ENCODE peak calls at places on chromosomes 3 and 15, in eight cellular contexts. T, N, D, G, J, Q, C and Y are unnamed samples. For H3K4me1, the result is how much of the 10 kb centered on the place peaks cover.

GRCh38 chr15:43899928-43900327 is 73.1 kb downstream of the WDR76 start:
- DNase-seq in T (peak), N (no peak), D (no peak), G (no peak), J (no peak), Q (no peak), C (no peak), Y (no peak)

GRCh38 chr15:101029971-101030661 is 111.0 kb downstream of the LRRK1 start:
- DNase-seq in T (no peak), N (peak), D (no peak), G (no peak), J (no peak), Q (peak), C (no peak), Y (no peak)

GRCh38 chr15:72117448-72117697 is 577 bp downstream of the MYO9A start:
- DNase-seq in T (peak), N (peak), D (peak), G (peak), J (peak), Q (peak), C (peak), Y (no peak)

GRCh38 chr3:58577269-58577821 is at the start of gene FAM107A:
- DNase-seq in T (peak), N (peak), D (no peak), G (no peak), J (no peak), Q (peak), C (no peak), Y (no peak)

GRCh38 chr3:177578488-177578887 is 381.2 kb upstream of the TBL1XR1 start:
- DNase-seq in T (no peak), N (no peak), D (no peak), G (no peak), J (no peak), Q (no peak), C (no peak), Y (no peak)

GRCh38 chr3:160973067-160973466 is 132.1 kb downstream of the B3GALNT1 start:
- DNase-seq in T (no peak), N (no peak), D (no peak), G (no peak), J (no peak), Q (no peak), C (no peak), Y (no peak)

GRCh38 chr15:36501063-36501678 is 78.3 kb upstream of the CDIN1 start:
- DNase-seq in T (peak), N (no peak), D (peak), G (peak), J (no peak), Q (no peak), C (no peak), Y (peak)

GRCh38 chr3:133821767-133822638 is 16.4 kb downstream of the SRPRB start:
- DNase-seq in T (peak), N (no peak), D (no peak), G (no peak), J (no peak), Q (peak), C (no peak), Y (no peak)

GRCh38 chr3:16455001-16455400 is 58.5 kb downstream of the RFTN1 start:
- DNase-seq in T (no peak), N (peak), D (no peak), G (no peak), J (no peak), Q (no peak), C (no peak), Y (no peak)

GRCh38 chr3:174342941-174343431 is 516.1 kb upstream of the NAALADL2 start:
- DNase-seq in T (peak), N (no peak), D (no peak), G (no peak), J (no peak), Q (no peak), C (no peak), Y (no peak)

GRCh38 chr3:71050521-71051258 is 532.8 kb downstream of the FOXP1 start:
- DNase-seq in T (no peak), N (no peak), D (peak), G (no peak), J (no peak), Q (no peak), C (no peak), Y (peak)

GRCh38 chr3:131072845-131073244 is 46.2 kb downstream of the NEK11 start:
- DNase-seq in T (peak), N (no peak), D (no peak), G (no peak), J (no peak), Q (no peak), C (no peak), Y (peak)

GRCh38 chr3:153756816-153757215 is 364.4 kb upstream of the ARHGEF26 start:
- DNase-seq in T (peak), N (no peak), D (no peak), G (no peak), J (no peak), Q (no peak), C (no peak), Y (no peak)

GRCh38 chr3:54965746-54966145 is 37.9 kb upstream of the LRTM1 start:
- DNase-seq in T (peak), N (no peak), D (no peak), G (no peak), J (no peak), Q (no peak), C (no peak), Y (no peak)

GRCh38 chr15:99343836-99344551 is 92.7 kb downstream of the LRRC28 start:
- DNase-seq in T (no peak), N (no peak), D (peak), G (no peak), J (no peak), Q (peak), C (no peak), Y (peak)

GRCh38 chr3:9014189-9014588 is 50.9 kb upstream of the RAD18 start:
- DNase-seq in T (peak), N (no peak), D (no peak), G (no peak), J (no peak), Q (no peak), C (no peak), Y (no peak)

GRCh38 chr15:99704444-99704838 is 28.8 kb downstream of the LYSMD4 start:
- DNase-seq in T (peak), N (no peak), D (peak), G (peak), J (no peak), Q (no peak), C (no peak), Y (peak)

GRCh38 chr15:96031426-96031825 is 299.1 kb upstream of the NR2F2 start:
- DNase-seq in T (no peak), N (no peak), D (no peak), G (no peak), J (no peak), Q (no peak), C (no peak), Y (no peak)

GRCh38 chr3:78112266-78112665 is 1072.4 kb downstream of the ROBO2 start:
- DNase-seq in T (no peak), N (no peak), D (no peak), G (no peak), J (no peak), Q (no peak), C (no peak), Y (no peak)

GRCh38 chr3:185164428-185165217 is 11.8 kb upstream of the C3orf70 start:
- DNase-seq in T (no peak), N (no peak), D (no peak), G (no peak), J (no peak), Q (no peak), C (no peak), Y (no peak)

GRCh38 chr15:92810418-92811138 is 89.5 kb upstream of the CHD2 start:
- DNase-seq in T (peak), N (peak), D (peak), G (no peak), J (peak), Q (peak), C (no peak), Y (peak)

GRCh38 chr15:63593705-63594671 is 3.2 kb upstream of the FBXL22 start:
- DNase-seq in T (peak), N (no peak), D (peak), G (no peak), J (no peak), Q (no peak), C (no peak), Y (no peak)

GRCh38 chr3:142850395-142851023 is 38.4 kb downstream of the PCOLCE2 start:
- DNase-seq in T (peak), N (peak), D (no peak), G (peak), J (peak), Q (no peak), C (no peak), Y (no peak)

GRCh38 chr3:160343132-160343531 is 55.9 kb downstream of the IFT80 start:
- DNase-seq in T (peak), N (no peak), D (peak), G (no peak), J (no peak), Q (no peak), C (no peak), Y (peak)

GRCh38 chr3:170536712-170537111 is 49.2 kb downstream of the SLC7A14 start:
- DNase-seq in T (no peak), N (no peak), D (no peak), G (no peak), J (no peak), Q (no peak), C (no peak), Y (no peak)

GRCh38 chr15:89837134-89837829 is 22.6 kb upstream of the ANPEP start:
- DNase-seq in T (peak), N (no peak), D (no peak), G (no peak), J (no peak), Q (no peak), C (no peak), Y (no peak)

GRCh38 chr3:49028673-49029562 is at the start of gene IMPDH2:
- DNase-seq in T (peak), N (peak), D (peak), G (peak), J (peak), Q (peak), C (peak), Y (peak)

GRCh38 chr15:49675051-49675450 is 54.2 kb downstream of the DTWD1 start:
- DNase-seq in T (peak), N (no peak), D (no peak), G (peak), J (no peak), Q (no peak), C (no peak), Y (no peak)

GRCh38 chr3:51940648-51941421 is 869 bp downstream of the RRP9 start:
- DNase-seq in T (peak), N (no peak), D (no peak), G (no peak), J (no peak), Q (no peak), C (no peak), Y (peak)

GRCh38 chr3:85481411-85482192 is 522.8 kb downstream of the CADM2 start:
- DNase-seq in T (no peak), N (no peak), D (no peak), G (no peak), J (no peak), Q (no peak), C (no peak), Y (no peak)

GRCh38 chr3:11737742-11738141 is 94.0 kb upstream of the VGLL4 start:
- DNase-seq in T (no peak), N (no peak), D (no peak), G (no peak), J (no peak), Q (no peak), C (no peak), Y (no peak)

GRCh38 chr3:62755285-62755684 is 119.9 kb downstream of the CADPS start:
- DNase-seq in T (peak), N (no peak), D (no peak), G (no peak), J (no peak), Q (no peak), C (no peak), Y (peak)

GRCh38 chr15:77030928-77031375 is 36.0 kb downstream of the PSTPIP1 start:
- DNase-seq in T (no peak), N (no peak), D (no peak), G (no peak), J (no peak), Q (peak), C (no peak), Y (no peak)

GRCh38 chr3:127445581-127446368 is 144.8 kb downstream of the TPRA1 start:
- DNase-seq in T (no peak), N (no peak), D (no peak), G (no peak), J (no peak), Q (no peak), C (no peak), Y (no peak)

GRCh38 chr3:127448671-127449070 is 141.9 kb downstream of the TPRA1 start:
- DNase-seq in T (no peak), N (no peak), D (no peak), G (no peak), J (no peak), Q (no peak), C (no peak), Y (no peak)

GRCh38 chr3:127448161-127448561 is 142.4 kb downstream of the TPRA1 start:
- DNase-seq in T (peak), N (no peak), D (no peak), G (no peak), J (no peak), Q (no peak), C (no peak), Y (peak)

GRCh38 chr3:127444761-127445160 is 145.8 kb downstream of the TPRA1 start:
- DNase-seq in T (no peak), N (no peak), D (no peak), G (no peak), J (no peak), Q (no peak), C (no peak), Y (no peak)

DNA sequence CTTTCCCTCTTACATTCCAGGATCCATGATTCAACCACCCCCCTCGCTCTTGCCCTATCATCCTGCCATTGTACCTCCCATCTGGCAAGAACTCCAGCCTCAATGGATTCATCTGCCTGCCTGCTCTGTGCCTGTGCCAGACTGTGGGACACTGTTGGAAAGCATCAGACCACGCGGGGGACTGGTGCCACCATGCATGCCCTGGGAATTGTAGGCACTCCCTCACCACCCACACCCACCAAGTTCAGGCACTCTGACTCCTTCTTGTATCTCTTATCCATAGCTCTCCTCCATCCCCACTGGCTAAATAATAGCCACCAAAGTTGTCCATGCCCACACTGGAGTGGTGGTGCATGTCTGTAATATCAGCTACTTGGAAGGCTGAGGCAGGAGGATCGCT is 143.8 kb downstream of the TPRA1 start:
- DNase-seq in T (no peak), N (no peak), D (no peak), G (no peak), J (no peak), Q (no peak), C (no peak), Y (no peak)
- H3K4me1 ChIP-seq in T (under half), N (under half), D (under half), G (under half), J (under half), Q (under half), C (under half), Y (under half)

DNA sequence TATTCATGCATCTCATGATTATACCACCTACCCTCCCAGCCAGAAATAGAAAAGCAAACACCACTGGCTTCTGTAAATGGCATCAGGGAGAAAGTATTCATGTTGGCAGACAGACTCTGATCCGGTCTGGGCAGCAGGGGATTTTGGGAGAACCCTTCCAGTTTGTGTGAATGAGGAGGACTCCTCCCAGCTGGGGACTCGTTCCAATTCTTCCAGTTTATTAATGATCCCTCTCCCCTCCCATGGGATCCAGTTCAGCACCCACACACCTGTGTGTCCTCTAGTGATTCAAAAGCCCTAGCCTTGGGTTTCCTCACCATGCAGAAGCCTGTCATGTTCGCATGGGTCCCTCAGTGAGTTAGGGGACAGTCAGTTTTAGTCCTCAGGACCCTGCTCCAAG is 110.9 kb downstream of the IQSEC1 start:
- DNase-seq in T (peak), N (no peak), D (no peak), G (no peak), J (no peak), Q (no peak), C (no peak), Y (no peak)
- H3K4me1 ChIP-seq in T (under half), N (half or more), D (half or more), G (under half), J (half or more), Q (under half), C (half or more), Y (under half)

GRCh38 chr3:150610785-150611184 is 7.7 kb downstream of the SELENOT start:
- DNase-seq in T (peak), N (no peak), D (no peak), G (no peak), J (no peak), Q (no peak), C (no peak), Y (no peak)
- H3K4me1 ChIP-seq in T (under half), N (under half), D (half or more), G (under half), J (under half), Q (under half), C (half or more), Y (under half)

GRCh38 chr15:60396100-60396499 is 1.7 kb downstream of the ANXA2 start:
- DNase-seq in T (peak), N (peak), D (no peak), G (no peak), J (no peak), Q (no peak), C (no peak), Y (no peak)

GRCh38 chr15:60396560-60396963 is 1.2 kb downstream of the ANXA2 start:
- DNase-seq in T (peak), N (no peak), D (peak), G (no peak), J (no peak), Q (no peak), C (no peak), Y (no peak)

GRCh38 chr15:60395276-60396011 is 2.3 kb downstream of the ANXA2 start:
- DNase-seq in T (peak), N (no peak), D (no peak), G (no peak), J (no peak), Q (no peak), C (no peak), Y (no peak)

GRCh38 chr15:60397772-60398445 is at the start of gene ANXA2:
- DNase-seq in T (peak), N (peak), D (peak), G (peak), J (peak), Q (peak), C (peak), Y (peak)

DNA sequence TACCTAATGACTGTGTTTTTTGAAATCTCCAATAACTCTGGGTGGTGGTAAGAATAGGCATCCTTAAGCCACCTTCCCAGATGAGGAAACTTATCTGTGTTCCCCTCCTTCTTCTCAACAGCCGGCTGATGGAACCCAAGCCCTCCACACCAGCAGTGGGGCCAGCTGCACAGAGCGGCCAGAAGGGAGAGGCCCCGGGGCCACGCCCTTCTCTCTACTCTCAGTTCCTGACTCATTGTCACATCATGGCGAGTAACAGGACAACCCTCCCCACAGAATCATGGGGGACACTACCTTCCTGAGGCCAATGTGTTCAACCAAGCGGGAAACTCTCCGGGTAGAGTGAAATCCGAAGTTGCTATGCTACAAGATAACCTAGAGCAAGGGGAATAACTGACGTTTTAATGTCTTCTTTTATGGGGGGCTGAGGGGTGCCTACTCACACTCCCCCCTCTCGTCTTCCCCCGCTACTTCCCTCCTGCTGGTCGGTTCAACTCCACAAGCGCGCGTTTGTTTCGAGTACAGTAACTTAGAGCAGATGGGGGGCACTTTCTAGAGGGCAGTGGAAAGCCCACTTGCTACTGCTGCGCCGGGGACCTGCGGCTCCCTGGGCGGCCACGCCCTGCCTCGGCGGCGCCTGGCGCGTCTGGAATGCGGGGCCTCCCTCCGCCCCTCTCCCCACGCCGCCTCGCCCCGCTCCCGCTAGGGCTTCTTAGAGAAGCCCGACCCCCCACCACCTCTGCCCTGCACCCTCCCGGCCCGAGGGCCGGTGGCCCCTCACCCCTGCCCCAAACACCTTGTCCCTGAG is 618 bp downstream of the ANXA2 start:
- DNase-seq in T (peak), N (peak), D (peak), G (peak), J (peak), Q (peak), C (peak), Y (peak)
- H3K4me1 ChIP-seq in T (under half), N (under half), D (half or more), G (half or more), J (under half), Q (under half), C (under half), Y (under half)

DNA sequence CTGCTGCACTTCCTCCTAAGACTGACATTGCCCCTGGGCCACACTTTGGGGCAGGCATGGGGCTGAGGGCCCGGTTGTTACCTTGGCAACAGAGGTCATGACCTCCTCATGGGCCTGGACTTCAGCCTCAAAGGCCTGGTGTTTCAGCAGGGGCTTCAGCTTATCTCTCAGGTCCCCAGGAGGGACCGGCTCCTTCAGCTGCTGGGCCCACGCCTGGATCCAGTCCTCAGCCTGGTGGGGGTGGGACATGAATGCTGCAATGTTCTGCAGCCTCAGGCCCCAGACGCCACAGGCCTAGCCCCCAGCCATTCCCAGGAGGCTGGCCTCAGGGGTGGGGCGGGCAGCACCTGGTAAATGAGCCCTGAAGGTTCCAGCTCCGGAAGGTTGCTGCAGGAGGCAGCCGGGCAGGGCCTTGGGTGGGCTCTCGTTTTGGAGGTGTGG is 27.6 kb downstream of the SPTBN5 start:
- DNase-seq in T (no peak), N (no peak), D (no peak), G (no peak), J (no peak), Q (no peak), C (no peak), Y (no peak)
- H3K4me1 ChIP-seq in T (under half), N (under half), D (under half), G (under half), J (under half), Q (under half), C (under half), Y (under half)

DNA sequence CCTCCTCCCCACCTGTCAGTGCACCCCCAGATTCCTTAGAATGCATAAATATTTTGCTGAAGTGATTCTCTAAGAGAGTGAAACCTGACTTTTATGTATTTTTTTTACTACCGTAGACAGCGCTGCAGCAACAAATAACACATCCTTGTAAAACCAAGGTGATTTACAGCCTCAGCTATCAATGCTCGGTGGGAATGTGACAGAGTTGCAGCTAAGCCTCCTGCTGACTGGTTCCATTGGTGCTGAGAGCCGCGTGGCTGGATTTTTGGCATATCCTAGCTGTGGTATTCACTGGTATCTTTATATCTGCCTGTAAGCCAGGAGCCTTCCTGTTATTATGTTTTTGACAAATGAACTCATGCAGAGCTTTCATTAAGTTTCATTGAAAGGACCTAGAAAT is 11.0 kb downstream of the FGD5 start:
- DNase-seq in T (no peak), N (no peak), D (no peak), G (no peak), J (no peak), Q (no peak), C (no peak), Y (no peak)
- H3K4me1 ChIP-seq in T (under half), N (under half), D (under half), G (under half), J (under half), Q (under half), C (under half), Y (under half)